ENCODE peak calls at places on chromosome 17, in ten cellular contexts. D is adrenal gland; N is keratinocyte; R is islet precursor cell; O is memory B cell; Z is cardiac septum; B is stimulated activated naive CD8-positive, alpha-beta T cell treated with anti-CD3 and anti-CD28 coated beads, Interleukin-15, amount 100 ng/mL, for 72 hours; I is hepatic stellate cell; X is cardiac fibroblast; S is stimulated activated CD4-positive, alpha-beta T cell treated with anti-CD3 and anti-CD28 coated beads, Interleukin-1b, Interleukin-23, amount 100 ng/mL, for 24 hours. H is an unnamed sample.

GRCh38 chr17:46106966-46107644 is 86.1 kb downstream of the KANSL1 start:
- DNase-seq in R (no peak), I (no peak), Z (no peak), D (no peak), O (no peak), X (peak), B (no peak), S (no peak), N (no peak), H (no peak)

GRCh38 chr17:2703606-2704005 is 8.0 kb downstream of the CLUH start:
- DNase-seq in B (no peak), O (no peak), D (no peak), S (no peak), X (no peak), Z (no peak), R (no peak), N (no peak), I (no peak), H (no peak)

GRCh38 chr17:67637901-67638641 is 79.7 kb upstream of the NOL11 start:
- DNase-seq in X (no peak), S (no peak), O (no peak), D (peak), B (no peak), R (no peak), Z (no peak), I (no peak), N (peak), H (no peak)

GRCh38 chr17:15942207-15942833 is 2.6 kb upstream of the ADORA2B start:
- DNase-seq in S (no peak), O (no peak), B (no peak), R (peak), N (no peak), I (no peak), X (peak), Z (no peak), D (no peak), H (no peak)

GRCh38 chr17:83161298-83162034 is 82.1 kb downstream of the METRNL start:
- DNase-seq in D (no peak), I (no peak), O (no peak), B (no peak), R (peak), X (no peak), N (no peak), S (no peak), Z (peak), H (no peak)

GRCh38 chr17:1229354-1229890 is 40.8 kb upstream of the BHLHA9 start:
- DNase-seq in S (no peak), X (no peak), Z (peak), B (peak), R (no peak), O (peak), I (peak), N (no peak), D (peak), H (no peak)

GRCh38 chr17:28745052-28745776 is 1.4 kb downstream of the TRAF4 start:
- DNase-seq in O (no peak), B (no peak), N (no peak), I (peak), R (peak), X (peak), D (peak), S (no peak), Z (no peak), H (peak)

GRCh38 chr17:79515110-79515509 is 95.7 kb downstream of the RBFOX3 start:
- DNase-seq in X (no peak), Z (no peak), S (no peak), N (no peak), B (no peak), I (no peak), R (no peak), O (no peak), D (no peak), H (no peak)

GRCh38 chr17:9434502-9435113 is 141.0 kb downstream of the STX8 start:
- DNase-seq in I (no peak), X (no peak), Z (no peak), S (no peak), N (no peak), R (no peak), B (no peak), O (no peak), D (no peak), H (no peak)

GRCh38 chr17:78958556-78959191 is 21.0 kb downstream of the LGALS3BP start:
- DNase-seq in Z (no peak), N (no peak), I (peak), B (no peak), X (no peak), R (peak), D (peak), S (no peak), O (no peak), H (no peak)

GRCh38 chr17:47712330-47713023 is 18.5 kb downstream of the TBKBP1 start:
- DNase-seq in B (no peak), I (no peak), O (no peak), S (no peak), R (no peak), Z (no peak), X (no peak), D (no peak), N (no peak), H (no peak)

GRCh38 chr17:43449470-43450202 is 34.1 kb upstream of the DHX8 start:
- DNase-seq in D (no peak), Z (no peak), I (no peak), R (no peak), X (no peak), B (no peak), O (no peak), N (no peak), S (no peak), H (no peak)

GRCh38 chr17:42559076-42559475 is 2.9 kb upstream of the COASY start:
- DNase-seq in I (no peak), R (no peak), D (no peak), Z (no peak), S (no peak), B (no peak), N (no peak), O (no peak), X (no peak), H (no peak)

GRCh38 chr17:29002811-29003210 is 3.0 kb downstream of the SEZ6 start:
- DNase-seq in I (no peak), X (no peak), R (no peak), B (no peak), N (no peak), S (no peak), Z (no peak), O (no peak), D (no peak), H (no peak)

GRCh38 chr17:45663772-45664171 is 120.3 kb upstream of the CRHR1 start:
- DNase-seq in Z (no peak), D (no peak), O (no peak), R (no peak), N (no peak), B (no peak), I (no peak), X (no peak), S (no peak), H (no peak)

GRCh38 chr17:8151120-8151640 is 1.0 kb downstream of the PER1 start:
- DNase-seq in B (peak), O (peak), X (peak), Z (peak), R (peak), I (peak), N (no peak), S (peak), D (peak), H (peak)

GRCh38 chr17:63975541-63976092 is 2.9 kb upstream of the SCN4A start:
- DNase-seq in B (no peak), D (no peak), X (no peak), I (no peak), N (no peak), Z (no peak), S (no peak), O (no peak), R (no peak), H (no peak)

GRCh38 chr17:81031571-81032550 is 3.1 kb upstream of the BAIAP2 start:
- DNase-seq in X (no peak), Z (peak), O (no peak), S (no peak), I (no peak), D (no peak), B (no peak), N (no peak), R (peak), H (no peak)

GRCh38 chr17:45231481-45232116 is 9.9 kb downstream of the FMNL1 start:
- DNase-seq in Z (no peak), B (no peak), I (peak), S (no peak), O (no peak), D (no peak), R (peak), X (peak), N (no peak), H (no peak)

GRCh38 chr17:42422958-42423712 is at the start of gene CAVIN1:
- DNase-seq in I (peak), N (peak), B (no peak), O (no peak), Z (peak), D (peak), R (peak), X (peak), S (no peak), H (peak)

GRCh38 chr17:55346658-55347057 is 75.0 kb downstream of the MMD start:
- DNase-seq in D (no peak), B (no peak), Z (no peak), R (no peak), I (no peak), N (no peak), X (no peak), O (no peak), S (no peak), H (no peak)

GRCh38 chr17:73750975-73751374 is 106.7 kb upstream of the SDK2 start:
- DNase-seq in S (no peak), B (no peak), X (no peak), I (no peak), D (no peak), N (no peak), R (no peak), Z (no peak), O (no peak), H (no peak)

GRCh38 chr17:81383504-81384421 is 11.5 kb upstream of the BAHCC1 start:
- DNase-seq in O (no peak), I (no peak), R (no peak), D (peak), S (no peak), B (no peak), Z (no peak), N (no peak), X (no peak), H (no peak)

GRCh38 chr17:6446516-6447100 is 2.4 kb downstream of the PIMREG start:
- DNase-seq in X (no peak), B (no peak), Z (no peak), I (no peak), R (no peak), D (no peak), O (no peak), S (no peak), N (no peak), H (no peak)

GRCh38 chr17:909642-910323 is 69.8 kb downstream of the NXN start:
- DNase-seq in N (no peak), X (peak), O (no peak), Z (no peak), R (no peak), D (no peak), B (no peak), S (no peak), I (no peak), H (no peak)

GRCh38 chr17:38442548-38442947 is 14.3 kb downstream of the ARHGAP23 start:
- DNase-seq in N (no peak), Z (no peak), D (no peak), X (no peak), I (no peak), B (no peak), O (no peak), R (no peak), S (no peak), H (no peak)

GRCh38 chr17:15185625-15185991 is 79.5 kb downstream of the PMP22 start:
- DNase-seq in X (peak), D (peak), O (no peak), Z (no peak), B (no peak), R (no peak), S (no peak), I (peak), N (no peak), H (no peak)

GRCh38 chr17:80361495-80362220 is 53.3 kb upstream of the ENDOV start:
- DNase-seq in S (no peak), B (peak), R (no peak), N (no peak), X (peak), O (no peak), Z (peak), D (no peak), I (peak), H (no peak)

H was measured in caudate nucleus.